ENCODE peak calls at places on chromosomes 11 and 22, in ten cellular contexts. F is M059J; N is nucleus accumbens; K is activated CD4-positive, alpha-beta T cell treated with anti-CD3 and anti-CD28 coated beads, Interleukin-2, amount 50 U/mL, for 48 hours; B is small intestine; C is IMR-90; D is H54; Q is HFF-Myc; P is GM03348; T is activated T-cell treated with anti-CD3 and anti-CD28 coated beads for 1 hour. J is an unnamed sample.

GRCh38 chr11:122751298-122752070 is 86.8 kb upstream of the CRTAM start:
- DNase-seq in F (peak), N (no peak), K (no peak), B (no peak), C (peak), D (no peak), Q (no peak), P (peak), T (no peak), J (no peak)

GRCh38 chr11:59668188-59668949 is 468 bp downstream of the PATL1 start:
- DNase-seq in F (peak), N (no peak), K (peak), B (peak), C (peak), D (peak), Q (no peak), P (peak), T (peak), J (peak)

GRCh38 chr11:99234534-99234933 is 213.8 kb downstream of the CNTN5 start:
- DNase-seq in F (no peak), N (no peak), K (no peak), B (no peak), C (no peak), D (no peak), Q (no peak), P (no peak), T (no peak), J (no peak)

GRCh38 chr11:113626736-113627135 is 79.4 kb downstream of the TMPRSS5 start:
- DNase-seq in F (no peak), N (no peak), K (no peak), B (no peak), C (no peak), D (no peak), Q (no peak), P (peak), T (no peak), J (no peak)

GRCh38 chr22:37273126-37273845 is 9.0 kb upstream of the CYTH4 start:
- DNase-seq in F (peak), N (no peak), K (no peak), B (no peak), C (peak), D (no peak), Q (no peak), P (peak), T (no peak), J (no peak)

GRCh38 chr11:44192701-44193100 is 97.2 kb downstream of the EXT2 start:
- DNase-seq in F (no peak), N (no peak), K (no peak), B (no peak), C (no peak), D (no peak), Q (no peak), P (no peak), T (no peak), J (no peak)

GRCh38 chr22:36470994-36471331 is 10.5 kb downstream of the TXN2 start:
- DNase-seq in F (no peak), N (no peak), K (no peak), B (no peak), C (peak), D (no peak), Q (no peak), P (no peak), T (no peak), J (no peak)

GRCh38 chr22:48761546-48761945 is 1066.1 kb downstream of the BRD1 start:
- DNase-seq in F (no peak), N (no peak), K (no peak), B (no peak), C (no peak), D (no peak), Q (no peak), P (no peak), T (no peak), J (no peak)

GRCh38 chr11:111833524-111833923 is 37.9 kb downstream of the ALG9 start:
- DNase-seq in F (peak), N (no peak), K (no peak), B (no peak), C (no peak), D (no peak), Q (no peak), P (no peak), T (no peak), J (peak)

GRCh38 chr22:27264184-27264583 is 537.4 kb downstream of the MN1 start:
- DNase-seq in F (no peak), N (no peak), K (no peak), B (no peak), C (no peak), D (no peak), Q (no peak), P (no peak), T (no peak), J (no peak)

GRCh38 chr11:14364322-14364721 is 5.3 kb upstream of the RRAS2 start:
- DNase-seq in F (no peak), N (no peak), K (no peak), B (no peak), C (peak), D (no peak), Q (no peak), P (no peak), T (no peak), J (no peak)

GRCh38 chr11:57123590-57123989 is 58.2 kb upstream of the LRRC55 start:
- DNase-seq in F (no peak), N (no peak), K (no peak), B (no peak), C (no peak), D (no peak), Q (no peak), P (no peak), T (no peak), J (no peak)

GRCh38 chr11:64771861-64772260 is 6.5 kb downstream of the SF1 start:
- DNase-seq in F (no peak), N (no peak), K (no peak), B (no peak), C (no peak), D (no peak), Q (no peak), P (no peak), T (no peak), J (no peak)

GRCh38 chr11:110571286-110571685 is 141.0 kb downstream of the ARHGAP20 start:
- DNase-seq in F (no peak), N (no peak), K (no peak), B (no peak), C (no peak), D (no peak), Q (no peak), P (no peak), T (no peak), J (no peak)

GRCh38 chr11:129377739-129378138 is 2.1 kb downstream of the BARX2 start:
- DNase-seq in F (peak), N (no peak), K (no peak), B (peak), C (no peak), D (no peak), Q (no peak), P (no peak), T (no peak), J (no peak)

GRCh38 chr11:3614742-3615171 is 27.0 kb downstream of the ART5 start:
- DNase-seq in F (peak), N (no peak), K (peak), B (no peak), C (no peak), D (peak), Q (no peak), P (no peak), T (no peak), J (no peak)

GRCh38 chr22:27107824-27108223 is 450.4 kb downstream of the MIAT start:
- DNase-seq in F (peak), N (no peak), K (no peak), B (peak), C (peak), D (peak), Q (peak), P (peak), T (no peak), J (no peak)

GRCh38 chr11:16034074-16034473 is 322.3 kb downstream of the SOX6 start:
- DNase-seq in F (no peak), N (no peak), K (no peak), B (no peak), C (no peak), D (no peak), Q (no peak), P (no peak), T (no peak), J (no peak)

GRCh38 chr11:8249482-8249881 is 14.2 kb downstream of the LMO1 start:
- DNase-seq in F (no peak), N (no peak), K (no peak), B (no peak), C (no peak), D (no peak), Q (no peak), P (no peak), T (no peak), J (no peak)

GRCh38 chr11:21195995-21196394 is 526.6 kb downstream of the NELL1 start:
- DNase-seq in F (no peak), N (no peak), K (no peak), B (no peak), C (no peak), D (no peak), Q (no peak), P (no peak), T (no peak), J (no peak)

GRCh38 chr11:14905104-14906033 is 13.3 kb upstream of the CYP2R1 start:
- DNase-seq in F (peak), N (peak), K (peak), B (peak), C (peak), D (no peak), Q (no peak), P (peak), T (peak), J (no peak)

GRCh38 chr22:47575291-47575690 is 812.8 kb downstream of the TBC1D22A start:
- DNase-seq in F (no peak), N (no peak), K (no peak), B (peak), C (no peak), D (no peak), Q (no peak), P (no peak), T (no peak), J (no peak)

J was measured in T47D.